ENCODE peak calls at places on chromosomes 4 and X, in ten cellular contexts. M is NCI-H1417 treated with DMSO at 0.1 percent for 48 hours; G is CD8-positive, alpha-beta memory T cell; Y is neural progenitor cell; O is stomach; L is MM.1S; F is left colon; Z is PC-9; I is activated gamma-delta T cell treated with Interleukin-2 at 50 U/mL for 16 hours; J is hypothalamus. W is an unnamed sample.

GRCh38 chrX:46152756-46153155 is 392.5 kb downstream of the ZNF674 start:
- DNase-seq in M (no peak), G (no peak), Y (no peak), O (no peak), L (no peak), F (no peak), Z (no peak), I (no peak), J (no peak), W (peak; percentile 97)

GRCh38 chrX:110795645-110796510 is at the start of gene CHRDL1:
- DNase-seq in M (no peak), G (no peak), Y (peak; percentile 50), O (no peak), L (peak; percentile 66), F (peak; percentile 39), Z (no peak), I (no peak), J (peak; percentile 36), W (peak; percentile 71)

GRCh38 chr4:128338634-128339355 is 51.2 kb upstream of the PGRMC2 start:
- DNase-seq in M (no peak), G (no peak), Y (no peak), O (no peak), L (no peak), F (no peak), Z (peak; percentile 86), I (no peak), J (no peak), W (no peak)

GRCh38 chrX:13254076-13254785 is 65.6 kb downstream of the ATXN3L start:
- DNase-seq in M (no peak), G (no peak), Y (peak; percentile 5), O (no peak), L (peak; percentile 53), F (peak; percentile 40), Z (no peak), I (no peak), J (no peak), W (peak; percentile 50)

GRCh38 chr4:105210901-105211300 is 64.2 kb downstream of the TET2 start:
- DNase-seq in M (no peak), G (no peak), Y (no peak), O (no peak), L (no peak), F (no peak), Z (peak; percentile 67), I (no peak), J (no peak), W (no peak)

GRCh38 chr4:137310593-137311490 is 221.5 kb downstream of the PCDH18 start:
- DNase-seq in M (no peak), G (no peak), Y (no peak), O (no peak), L (no peak), F (no peak), Z (no peak), I (no peak), J (no peak), W (no peak)

GRCh38 chr4:1871471-1872021 is 353 bp downstream of the NSD2 start:
- DNase-seq in M (no peak), G (no peak), Y (no peak), O (no peak), L (peak; percentile 18), F (no peak), Z (no peak), I (no peak), J (no peak), W (peak; percentile 53)

GRCh38 chr4:148447672-148448071 is 5.5 kb upstream of the NR3C2 start:
- DNase-seq in M (no peak), G (no peak), Y (peak; percentile 10), O (no peak), L (no peak), F (no peak), Z (no peak), I (no peak), J (no peak), W (no peak)

GRCh38 chr4:26181616-26182015 is 139.2 kb upstream of the RBPJ start:
- DNase-seq in M (no peak), G (no peak), Y (no peak), O (no peak), L (no peak), F (no peak), Z (no peak), I (no peak), J (no peak), W (no peak)

GRCh38 chrX:112834016-112834855 is 6.4 kb downstream of the AMOT start:
- DNase-seq in M (no peak), G (no peak), Y (peak; percentile 23), O (no peak), L (no peak), F (no peak), Z (peak; percentile 68), I (no peak), J (no peak), W (no peak)

GRCh38 chr4:151407466-151408379 is 1.3 kb upstream of the FHIP1A start:
- DNase-seq in M (no peak), G (no peak), Y (peak; percentile 10), O (peak; percentile 58), L (peak; percentile 95), F (peak; percentile 47), Z (no peak), I (no peak), J (peak; percentile 15), W (no peak)

GRCh38 chr4:61373901-61374611 is 173.9 kb downstream of the ADGRL3 start:
- DNase-seq in M (no peak), G (no peak), Y (no peak), O (no peak), L (no peak), F (no peak), Z (no peak), I (no peak), J (no peak), W (no peak)

GRCh38 chr4:141391771-141392170 is 171.1 kb downstream of the ZNF330 start:
- DNase-seq in M (no peak), G (no peak), Y (no peak), O (no peak), L (no peak), F (no peak), Z (peak; percentile 85), I (no peak), J (no peak), W (peak; percentile 11)

GRCh38 chr4:150784939-150785338 is 203.0 kb downstream of the MAB21L2 start:
- DNase-seq in M (no peak), G (no peak), Y (no peak), O (no peak), L (no peak), F (no peak), Z (no peak), I (no peak), J (no peak), W (no peak)

GRCh38 chr4:44725861-44726820 is at the start of gene GNPDA2:
- DNase-seq in M (peak; percentile 70), G (peak; percentile 75), Y (peak; percentile 91), O (peak; percentile 91), L (peak; percentile 88), F (peak; percentile 90), Z (peak; percentile 69), I (peak; percentile 78), J (peak; percentile 87), W (peak; percentile 93)

GRCh38 chr4:41661447-41662076 is 87.0 kb downstream of the PHOX2B start:
- DNase-seq in M (no peak), G (no peak), Y (peak; percentile 58), O (peak; percentile 65), L (peak; percentile 19), F (no peak), Z (no peak), I (peak; percentile 4), J (peak; percentile 44), W (peak; percentile 75)

GRCh38 chrX:10326578-10326977 is 169.8 kb downstream of the CLCN4 start:
- DNase-seq in M (no peak), G (no peak), Y (peak; percentile 7), O (no peak), L (no peak), F (no peak), Z (peak; percentile 38), I (no peak), J (no peak), W (peak; percentile 72)

GRCh38 chr4:53899544-53900274 is 164.7 kb downstream of the CHIC2 start:
- DNase-seq in M (no peak), G (no peak), Y (no peak), O (no peak), L (no peak), F (no peak), Z (no peak), I (no peak), J (no peak), W (no peak)

GRCh38 chr4:147479817-147480216 is 1.1 kb upstream of the EDNRA start:
- DNase-seq in M (no peak), G (no peak), Y (no peak), O (no peak), L (no peak), F (no peak), Z (no peak), I (no peak), J (no peak), W (no peak)

GRCh38 chrX:104987063-104987462 is 233.4 kb downstream of the TEX13A start:
- DNase-seq in M (no peak), G (no peak), Y (no peak), O (no peak), L (no peak), F (no peak), Z (no peak), I (no peak), J (no peak), W (no peak)

GRCh38 chrX:15758140-15758539 is 20.1 kb downstream of the CA5B start:
- DNase-seq in M (no peak), G (no peak), Y (no peak), O (no peak), L (no peak), F (no peak), Z (no peak), I (peak; percentile 26), J (no peak), W (peak; percentile 32)

GRCh38 chr4:37970702-37971101 is 10.5 kb downstream of the PTTG2 start:
- DNase-seq in M (no peak), G (peak; percentile 16), Y (no peak), O (peak; percentile 84), L (peak; percentile 62), F (peak; percentile 84), Z (peak; percentile 84), I (peak; percentile 29), J (peak; percentile 7), W (peak; percentile 11)

GRCh38 chrX:128436397-128437103 is 384.3 kb upstream of the ACTRT1 start:
- DNase-seq in M (no peak), G (no peak), Y (no peak), O (no peak), L (peak; percentile 26), F (no peak), Z (no peak), I (no peak), J (no peak), W (no peak)

GRCh38 chr4:102501176-102501634 is at the start of gene NFKB1:
- DNase-seq in M (peak; percentile 15), G (peak; percentile 74), Y (peak; percentile 90), O (peak; percentile 73), L (peak; percentile 76), F (peak; percentile 60), Z (no peak), I (peak; percentile 75), J (peak; percentile 68), W (peak; percentile 55)

W was measured in NCI-H82.